ENCODE peak calls at places on chromosome 16, in nine cellular contexts. Y, Z, O, U, N, X, Q, I and S are unnamed samples.

GRCh38 chr16:71345031-71345430 is 13.5 kb upstream of the CALB2 start:
- DNase-seq in I (no peak), Y (no peak), U (no peak), Q (no peak), O (no peak), X (no peak), N (no peak), Z (no peak), S (no peak)

GRCh38 chr16:50154369-50154947 is 1.4 kb downstream of the TENT4B start:
- DNase-seq in O (no peak), Z (no peak), I (peak; percentile 43), Q (peak; percentile 17), X (no peak), Y (no peak), N (no peak), U (no peak), S (no peak)

GRCh38 chr16:74560912-74561311 is 46.0 kb downstream of the GLG1 start:
- DNase-seq in Z (no peak), X (no peak), O (no peak), I (no peak), U (no peak), Q (no peak), N (no peak), Y (no peak), S (no peak)

GRCh38 chr16:50591800-50592771 is 43.9 kb downstream of the NKD1 start:
- DNase-seq in Q (no peak), Z (peak; percentile 90), Y (no peak), N (peak; percentile 37), X (no peak), U (no peak), I (peak; percentile 48), O (no peak), S (peak; percentile 76)

GRCh38 chr16:88988980-88989791 is 12.2 kb upstream of the CBFA2T3 start:
- DNase-seq in N (no peak), U (no peak), Z (no peak), Y (no peak), Q (no peak), I (no peak), O (no peak), X (no peak), S (no peak)

GRCh38 chr16:79601092-79601977 is 798 bp upstream of the MAF start:
- DNase-seq in Z (peak; percentile 92), X (peak; percentile 70), N (peak; percentile 72), U (no peak), O (peak; percentile 57), I (peak; percentile 84), Y (peak; percentile 36), Q (peak; percentile 32), S (no peak)

GRCh38 chr16:54060599-54061355 is 225.8 kb downstream of the IRX3 start:
- DNase-seq in U (no peak), O (no peak), I (no peak), Y (no peak), Z (no peak), Q (no peak), X (no peak), N (no peak), S (no peak)

GRCh38 chr16:75217389-75217851 is 1.4 kb upstream of the CTRB1 start:
- DNase-seq in N (no peak), O (no peak), Y (no peak), U (no peak), X (no peak), Z (no peak), I (no peak), Q (no peak), S (no peak)

GRCh38 chr16:52471650-52472370 is 75.1 kb downstream of the TOX3 start:
- DNase-seq in U (no peak), I (peak; percentile 16), Q (no peak), X (no peak), O (no peak), Z (no peak), N (no peak), Y (no peak), S (no peak)

GRCh38 chr16:47873434-47873833 is 282.4 kb downstream of the ABCC12 start:
- DNase-seq in N (no peak), X (no peak), U (no peak), I (no peak), Y (no peak), Z (no peak), O (no peak), Q (no peak), S (no peak)

GRCh38 chr16:49458221-49458620 is 84.6 kb downstream of the C16orf78 start:
- DNase-seq in Z (peak; percentile 23), N (peak; percentile 21), Y (no peak), U (peak; percentile 39), Q (no peak), O (no peak), I (no peak), X (peak; percentile 16), S (no peak)

GRCh38 chr16:84597518-84598390 is 20.1 kb downstream of the COTL1 start:
- DNase-seq in U (no peak), I (no peak), O (no peak), Y (no peak), Q (no peak), X (peak; percentile 56), Z (no peak), N (no peak), S (no peak)
- TF ChIP-seq CTCF in U (no peak), I (no peak), O (no peak), Y (no peak), Q (no peak), X (no peak), Z (no peak), N (no peak), S (no peak)

GRCh38 chr16:4021916-4022315 is 94.3 kb downstream of the ADCY9 start:
- DNase-seq in U (no peak), X (no peak), O (no peak), Z (no peak), I (no peak), Y (no peak), Q (no peak), N (no peak), S (no peak)
- TF ChIP-seq CTCF in U (no peak), X (no peak), O (no peak), Z (no peak), I (no peak), Y (no peak), Q (no peak), N (no peak), S (no peak)

GRCh38 chr16:87461466-87461975 is 31.3 kb downstream of the ZCCHC14 start:
- DNase-seq in Q (peak; percentile 42), X (peak; percentile 90), O (peak; percentile 92), N (peak; percentile 96), Y (peak; percentile 77), U (no peak), I (peak; percentile 95), Z (peak; percentile 91), S (peak; percentile 95)

GRCh38 chr16:87458424-87458915 is 34.4 kb downstream of the ZCCHC14 start:
- DNase-seq in X (no peak), N (no peak), Z (no peak), Y (no peak), I (no peak), U (no peak), O (no peak), Q (no peak), S (no peak)

GRCh38 chr16:87460936-87461335 is 31.9 kb downstream of the ZCCHC14 start:
- DNase-seq in Y (no peak), X (no peak), U (no peak), N (no peak), Q (no peak), Z (no peak), I (no peak), O (no peak), S (no peak)

GRCh38 chr16:87459027-87459426 is 33.8 kb downstream of the ZCCHC14 start:
- DNase-seq in X (no peak), Y (no peak), I (no peak), Q (no peak), O (no peak), Z (no peak), U (no peak), N (no peak), S (no peak)

DNA sequence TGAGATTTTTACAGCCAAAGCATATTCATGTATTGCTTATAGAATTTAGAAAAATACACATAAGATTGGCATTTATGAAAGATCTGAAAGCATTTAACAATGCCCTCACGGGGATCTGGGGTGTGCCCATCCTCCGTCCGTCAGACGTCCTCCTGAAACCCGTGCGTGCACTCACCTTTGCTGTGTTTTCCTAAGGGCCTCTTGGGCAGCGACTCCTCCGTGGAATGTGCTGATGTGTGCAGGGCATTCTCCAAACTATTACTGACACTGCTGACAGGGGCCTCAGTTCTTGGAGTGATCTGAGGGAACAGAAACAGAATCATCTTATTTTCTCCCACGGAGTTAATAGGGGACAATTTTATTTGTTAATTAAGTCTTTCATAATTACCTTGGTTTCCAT is 33.0 kb downstream of the ZCCHC14 start:
- DNase-seq in I (no peak), Y (no peak), X (no peak), U (no peak), N (no peak), O (no peak), Z (no peak), Q (no peak), S (no peak)
- TF ChIP-seq CTCF in I (no peak), Y (no peak), X (no peak), U (no peak), N (no peak), O (no peak), Z (no peak), Q (no peak), S (no peak)

GRCh38 chr16:30837904-30838303 is 50.9 kb upstream of the ZNF629 start:
- DNase-seq in N (no peak), X (no peak), Q (no peak), I (no peak), Z (no peak), U (no peak), O (no peak), Y (no peak), S (no peak)

GRCh38 chr16:30839523-30840227 is 52.7 kb upstream of the ZNF629 start:
- DNase-seq in O (peak; percentile 30), Y (no peak), X (no peak), U (no peak), I (peak; percentile 67), Q (no peak), Z (no peak), N (peak; percentile 50), S (no peak)

GRCh38 chr16:30841332-30841731 is 52.5 kb downstream of the BCL7C start:
- DNase-seq in O (no peak), U (no peak), Z (no peak), N (no peak), Y (no peak), I (no peak), Q (no peak), X (no peak), S (no peak)

GRCh38 chr16:30842971-30843370 is 50.9 kb downstream of the BCL7C start:
- DNase-seq in I (no peak), X (no peak), O (no peak), Y (no peak), U (no peak), Z (no peak), Q (no peak), N (no peak), S (no peak)

DNA sequence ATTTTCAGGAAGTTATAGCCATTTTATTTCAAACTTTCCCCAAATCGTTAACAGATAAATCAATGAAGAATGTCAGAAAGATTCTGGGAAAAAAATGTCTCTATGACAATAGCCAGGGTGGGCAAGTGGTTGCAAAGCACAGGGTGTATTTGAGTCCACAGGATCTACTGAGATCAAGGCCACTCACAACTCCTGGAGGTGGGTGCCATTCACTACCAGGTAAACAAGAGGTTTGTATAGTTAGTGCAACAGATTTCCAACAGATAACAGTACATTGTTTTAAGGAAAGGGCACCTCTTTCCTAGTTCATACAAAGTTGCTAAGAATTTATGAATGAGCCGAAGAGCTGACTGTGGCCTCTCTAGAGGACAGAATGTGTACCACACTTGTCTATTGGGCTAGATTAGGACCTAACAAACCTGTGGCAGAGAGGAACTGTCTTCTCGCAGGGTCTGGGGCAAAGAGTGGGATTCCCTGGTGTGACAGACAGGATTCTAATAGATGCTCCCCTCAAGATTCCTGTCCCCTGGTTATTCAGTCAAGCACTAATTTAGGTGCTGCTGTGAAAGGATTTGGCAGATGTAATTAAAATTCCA is 52.0 kb upstream of the ZNF629 start:
- DNase-seq in Z (no peak), Q (no peak), U (no peak), Y (no peak), X (no peak), N (no peak), O (no peak), I (no peak), S (no peak)
- TF ChIP-seq CTCF in Z (no peak), Q (no peak), U (peak; percentile 23), Y (peak; percentile 22), X (no peak), N (no peak), O (no peak), I (peak; percentile 14), S (no peak)